ENCODE peak calls at places on chromosomes 7 and 10, in nine cellular contexts. One of them, this sample, is unnamed.

GRCh38 chr7:47783456-47784240 is 164.6 kb downstream of the PKD1L1 start:
- DNase-seq in NCI-H524 treated with DMSO at 0.1 percent for 48 hours: no peak
- DNase-seq in AG04450: peak
- DNase-seq in GM10248: no peak
- DNase-seq in DMS79: no peak
- DNase-seq in mucosa of gallbladder: peak
- DNase-seq in cortex of kidney: no peak
- DNase-seq in activated CD4-positive, alpha-beta T cell treated with anti-CD3 and anti-CD28 coated beads, Interleukin-2, amount 10 ng/mL, durations not matched to agents 7 days and 5 days: no peak
- DNase-seq in stimulated activated CD8-positive, alpha-beta memory T cell treated with anti-CD3 and anti-CD28 coated beads, Interleukin-2, amount 100 ng/mL, for 1 hour: no peak
- DNase-seq in this sample: peak

GRCh38 chr10:30784896-30785605 is 155.5 kb upstream of the LYZL2 start:
- DNase-seq in AG04450: no peak
- DNase-seq in DMS79: peak
- DNase-seq in GM10248: peak
- DNase-seq in NCI-H524 treated with DMSO at 0.1 percent for 48 hours: peak
- DNase-seq in stimulated activated CD8-positive, alpha-beta memory T cell treated with anti-CD3 and anti-CD28 coated beads, Interleukin-2, amount 100 ng/mL, for 1 hour: no peak
- DNase-seq in mucosa of gallbladder: peak
- DNase-seq in activated CD4-positive, alpha-beta T cell treated with anti-CD3 and anti-CD28 coated beads, Interleukin-2, amount 10 ng/mL, durations not matched to agents 7 days and 5 days: no peak
- DNase-seq in cortex of kidney: peak
- DNase-seq in this sample: peak

GRCh38 chr7:111312966-111313365 is 222.0 kb downstream of the LRRN3 start:
- DNase-seq in cortex of kidney: no peak
- DNase-seq in stimulated activated CD8-positive, alpha-beta memory T cell treated with anti-CD3 and anti-CD28 coated beads, Interleukin-2, amount 100 ng/mL, for 1 hour: no peak
- DNase-seq in activated CD4-positive, alpha-beta T cell treated with anti-CD3 and anti-CD28 coated beads, Interleukin-2, amount 10 ng/mL, durations not matched to agents 7 days and 5 days: no peak
- DNase-seq in mucosa of gallbladder: no peak
- DNase-seq in GM10248: no peak
- DNase-seq in AG04450: no peak
- DNase-seq in DMS79: no peak
- DNase-seq in NCI-H524 treated with DMSO at 0.1 percent for 48 hours: no peak
- DNase-seq in this sample: no peak

GRCh38 chr7:150404785-150405583 is 25.9 kb downstream of the ZNF775 start:
- DNase-seq in stimulated activated CD8-positive, alpha-beta memory T cell treated with anti-CD3 and anti-CD28 coated beads, Interleukin-2, amount 100 ng/mL, for 1 hour: peak
- DNase-seq in GM10248: peak
- DNase-seq in cortex of kidney: peak
- DNase-seq in mucosa of gallbladder: peak
- DNase-seq in NCI-H524 treated with DMSO at 0.1 percent for 48 hours: no peak
- DNase-seq in AG04450: peak
- DNase-seq in DMS79: peak
- DNase-seq in activated CD4-positive, alpha-beta T cell treated with anti-CD3 and anti-CD28 coated beads, Interleukin-2, amount 10 ng/mL, durations not matched to agents 7 days and 5 days: peak
- DNase-seq in this sample: peak

GRCh38 chr10:6202684-6203330 is at the start of gene PFKFB3:
- DNase-seq in stimulated activated CD8-positive, alpha-beta memory T cell treated with anti-CD3 and anti-CD28 coated beads, Interleukin-2, amount 100 ng/mL, for 1 hour: peak
- DNase-seq in NCI-H524 treated with DMSO at 0.1 percent for 48 hours: peak
- DNase-seq in DMS79: peak
- DNase-seq in AG04450: peak
- DNase-seq in cortex of kidney: no peak
- DNase-seq in mucosa of gallbladder: peak
- DNase-seq in GM10248: peak
- DNase-seq in activated CD4-positive, alpha-beta T cell treated with anti-CD3 and anti-CD28 coated beads, Interleukin-2, amount 10 ng/mL, durations not matched to agents 7 days and 5 days: peak
- DNase-seq in this sample: peak

GRCh38 chr7:138753611-138754010 is 44.2 kb upstream of the TMEM213 start:
- DNase-seq in AG04450: no peak
- DNase-seq in stimulated activated CD8-positive, alpha-beta memory T cell treated with anti-CD3 and anti-CD28 coated beads, Interleukin-2, amount 100 ng/mL, for 1 hour: no peak
- DNase-seq in NCI-H524 treated with DMSO at 0.1 percent for 48 hours: no peak
- DNase-seq in mucosa of gallbladder: no peak
- DNase-seq in GM10248: no peak
- DNase-seq in DMS79: no peak
- DNase-seq in cortex of kidney: no peak
- DNase-seq in activated CD4-positive, alpha-beta T cell treated with anti-CD3 and anti-CD28 coated beads, Interleukin-2, amount 10 ng/mL, durations not matched to agents 7 days and 5 days: no peak
- DNase-seq in this sample: no peak

GRCh38 chr7:105346593-105347322 is 42.0 kb downstream of the SRPK2 start:
- DNase-seq in GM10248: no peak
- DNase-seq in DMS79: no peak
- DNase-seq in NCI-H524 treated with DMSO at 0.1 percent for 48 hours: no peak
- DNase-seq in stimulated activated CD8-positive, alpha-beta memory T cell treated with anti-CD3 and anti-CD28 coated beads, Interleukin-2, amount 100 ng/mL, for 1 hour: no peak
- DNase-seq in AG04450: no peak
- DNase-seq in cortex of kidney: no peak
- DNase-seq in mucosa of gallbladder: no peak
- DNase-seq in activated CD4-positive, alpha-beta T cell treated with anti-CD3 and anti-CD28 coated beads, Interleukin-2, amount 10 ng/mL, durations not matched to agents 7 days and 5 days: peak
- DNase-seq in this sample: no peak

GRCh38 chr7:140375808-140376730 is 22.3 kb downstream of the SLC37A3 start:
- DNase-seq in NCI-H524 treated with DMSO at 0.1 percent for 48 hours: no peak
- DNase-seq in cortex of kidney: no peak
- DNase-seq in AG04450: no peak
- DNase-seq in stimulated activated CD8-positive, alpha-beta memory T cell treated with anti-CD3 and anti-CD28 coated beads, Interleukin-2, amount 100 ng/mL, for 1 hour: no peak
- DNase-seq in mucosa of gallbladder: no peak
- DNase-seq in DMS79: no peak
- DNase-seq in GM10248: no peak
- DNase-seq in activated CD4-positive, alpha-beta T cell treated with anti-CD3 and anti-CD28 coated beads, Interleukin-2, amount 10 ng/mL, durations not matched to agents 7 days and 5 days: peak
- DNase-seq in this sample: no peak

GRCh38 chr10:44035474-44036197 is 349.3 kb downstream of the CXCL12 start:
- DNase-seq in cortex of kidney: no peak
- DNase-seq in GM10248: no peak
- DNase-seq in activated CD4-positive, alpha-beta T cell treated with anti-CD3 and anti-CD28 coated beads, Interleukin-2, amount 10 ng/mL, durations not matched to agents 7 days and 5 days: no peak
- DNase-seq in DMS79: no peak
- DNase-seq in mucosa of gallbladder: no peak
- DNase-seq in NCI-H524 treated with DMSO at 0.1 percent for 48 hours: no peak
- DNase-seq in AG04450: no peak
- DNase-seq in stimulated activated CD8-positive, alpha-beta memory T cell treated with anti-CD3 and anti-CD28 coated beads, Interleukin-2, amount 100 ng/mL, for 1 hour: no peak
- DNase-seq in this sample: no peak

GRCh38 chr10:73647211-73647874 is 6.1 kb upstream of the MYOZ1 start:
- DNase-seq in NCI-H524 treated with DMSO at 0.1 percent for 48 hours: no peak
- DNase-seq in DMS79: peak
- DNase-seq in stimulated activated CD8-positive, alpha-beta memory T cell treated with anti-CD3 and anti-CD28 coated beads, Interleukin-2, amount 100 ng/mL, for 1 hour: no peak
- DNase-seq in activated CD4-positive, alpha-beta T cell treated with anti-CD3 and anti-CD28 coated beads, Interleukin-2, amount 10 ng/mL, durations not matched to agents 7 days and 5 days: peak
- DNase-seq in GM10248: no peak
- DNase-seq in cortex of kidney: no peak
- DNase-seq in AG04450: no peak
- DNase-seq in mucosa of gallbladder: no peak
- DNase-seq in this sample: peak

GRCh38 chr10:114260366-114260765 is 21.3 kb downstream of the VWA2 start:
- DNase-seq in stimulated activated CD8-positive, alpha-beta memory T cell treated with anti-CD3 and anti-CD28 coated beads, Interleukin-2, amount 100 ng/mL, for 1 hour: no peak
- DNase-seq in NCI-H524 treated with DMSO at 0.1 percent for 48 hours: no peak
- DNase-seq in AG04450: no peak
- DNase-seq in cortex of kidney: no peak
- DNase-seq in DMS79: no peak
- DNase-seq in GM10248: no peak
- DNase-seq in mucosa of gallbladder: no peak
- DNase-seq in activated CD4-positive, alpha-beta T cell treated with anti-CD3 and anti-CD28 coated beads, Interleukin-2, amount 10 ng/mL, durations not matched to agents 7 days and 5 days: no peak
- DNase-seq in this sample: no peak

GRCh38 chr7:12066004-12066403 is 145.1 kb upstream of the TMEM106B start:
- DNase-seq in NCI-H524 treated with DMSO at 0.1 percent for 48 hours: no peak
- DNase-seq in stimulated activated CD8-positive, alpha-beta memory T cell treated with anti-CD3 and anti-CD28 coated beads, Interleukin-2, amount 100 ng/mL, for 1 hour: no peak
- DNase-seq in GM10248: no peak
- DNase-seq in cortex of kidney: no peak
- DNase-seq in mucosa of gallbladder: no peak
- DNase-seq in activated CD4-positive, alpha-beta T cell treated with anti-CD3 and anti-CD28 coated beads, Interleukin-2, amount 10 ng/mL, durations not matched to agents 7 days and 5 days: no peak
- DNase-seq in AG04450: no peak
- DNase-seq in DMS79: no peak
- DNase-seq in this sample: no peak

GRCh38 chr10:123517901-123518300 is 148.3 kb upstream of the GPR26 start:
- DNase-seq in GM10248: no peak
- DNase-seq in DMS79: no peak
- DNase-seq in stimulated activated CD8-positive, alpha-beta memory T cell treated with anti-CD3 and anti-CD28 coated beads, Interleukin-2, amount 100 ng/mL, for 1 hour: no peak
- DNase-seq in cortex of kidney: no peak
- DNase-seq in activated CD4-positive, alpha-beta T cell treated with anti-CD3 and anti-CD28 coated beads, Interleukin-2, amount 10 ng/mL, durations not matched to agents 7 days and 5 days: no peak
- DNase-seq in NCI-H524 treated with DMSO at 0.1 percent for 48 hours: no peak
- DNase-seq in AG04450: no peak
- DNase-seq in mucosa of gallbladder: no peak
- DNase-seq in this sample: no peak

GRCh38 chr10:46215426-46215825 is 71.4 kb upstream of the ANTXRL start:
- DNase-seq in mucosa of gallbladder: no peak
- DNase-seq in NCI-H524 treated with DMSO at 0.1 percent for 48 hours: no peak
- DNase-seq in cortex of kidney: no peak
- DNase-seq in DMS79: no peak
- DNase-seq in AG04450: no peak
- DNase-seq in GM10248: peak
- DNase-seq in activated CD4-positive, alpha-beta T cell treated with anti-CD3 and anti-CD28 coated beads, Interleukin-2, amount 10 ng/mL, durations not matched to agents 7 days and 5 days: no peak
- DNase-seq in stimulated activated CD8-positive, alpha-beta memory T cell treated with anti-CD3 and anti-CD28 coated beads, Interleukin-2, amount 100 ng/mL, for 1 hour: no peak
- DNase-seq in this sample: no peak

GRCh38 chr7:101901661-101902491 is 84.5 kb downstream of the CUX1 start:
- DNase-seq in stimulated activated CD8-positive, alpha-beta memory T cell treated with anti-CD3 and anti-CD28 coated beads, Interleukin-2, amount 100 ng/mL, for 1 hour: no peak
- DNase-seq in cortex of kidney: no peak
- DNase-seq in AG04450: no peak
- DNase-seq in DMS79: no peak
- DNase-seq in GM10248: no peak
- DNase-seq in activated CD4-positive, alpha-beta T cell treated with anti-CD3 and anti-CD28 coated beads, Interleukin-2, amount 10 ng/mL, durations not matched to agents 7 days and 5 days: no peak
- DNase-seq in mucosa of gallbladder: no peak
- DNase-seq in NCI-H524 treated with DMSO at 0.1 percent for 48 hours: no peak
- DNase-seq in this sample: no peak

GRCh38 chr10:80772596-80772995 is 234.9 kb downstream of the SH2D4B start:
- DNase-seq in mucosa of gallbladder: no peak
- DNase-seq in AG04450: no peak
- DNase-seq in cortex of kidney: no peak
- DNase-seq in NCI-H524 treated with DMSO at 0.1 percent for 48 hours: no peak
- DNase-seq in GM10248: no peak
- DNase-seq in activated CD4-positive, alpha-beta T cell treated with anti-CD3 and anti-CD28 coated beads, Interleukin-2, amount 10 ng/mL, durations not matched to agents 7 days and 5 days: no peak
- DNase-seq in DMS79: no peak
- DNase-seq in stimulated activated CD8-positive, alpha-beta memory T cell treated with anti-CD3 and anti-CD28 coated beads, Interleukin-2, amount 100 ng/mL, for 1 hour: no peak
- DNase-seq in this sample: no peak

GRCh38 chr10:86400705-86401587 is 34.4 kb upstream of the GRID1 start:
- DNase-seq in activated CD4-positive, alpha-beta T cell treated with anti-CD3 and anti-CD28 coated beads, Interleukin-2, amount 10 ng/mL, durations not matched to agents 7 days and 5 days: peak
- DNase-seq in stimulated activated CD8-positive, alpha-beta memory T cell treated with anti-CD3 and anti-CD28 coated beads, Interleukin-2, amount 100 ng/mL, for 1 hour: peak
- DNase-seq in mucosa of gallbladder: peak
- DNase-seq in NCI-H524 treated with DMSO at 0.1 percent for 48 hours: no peak
- DNase-seq in GM10248: peak
- DNase-seq in DMS79: no peak
- DNase-seq in AG04450: no peak
- DNase-seq in cortex of kidney: peak
- DNase-seq in this sample: peak

GRCh38 chr10:37552881-37553280 is 304.5 kb downstream of the ZNF248 start:
- DNase-seq in GM10248: no peak
- DNase-seq in NCI-H524 treated with DMSO at 0.1 percent for 48 hours: no peak
- DNase-seq in mucosa of gallbladder: no peak
- DNase-seq in DMS79: no peak
- DNase-seq in activated CD4-positive, alpha-beta T cell treated with anti-CD3 and anti-CD28 coated beads, Interleukin-2, amount 10 ng/mL, durations not matched to agents 7 days and 5 days: no peak
- DNase-seq in AG04450: no peak
- DNase-seq in stimulated activated CD8-positive, alpha-beta memory T cell treated with anti-CD3 and anti-CD28 coated beads, Interleukin-2, amount 100 ng/mL, for 1 hour: no peak
- DNase-seq in cortex of kidney: no peak
- DNase-seq in this sample: no peak

GRCh38 chr7:116805100-116805544 is 57.3 kb upstream of the CAPZA2 start:
- DNase-seq in activated CD4-positive, alpha-beta T cell treated with anti-CD3 and anti-CD28 coated beads, Interleukin-2, amount 10 ng/mL, durations not matched to agents 7 days and 5 days: no peak
- DNase-seq in AG04450: peak
- DNase-seq in stimulated activated CD8-positive, alpha-beta memory T cell treated with anti-CD3 and anti-CD28 coated beads, Interleukin-2, amount 100 ng/mL, for 1 hour: no peak
- DNase-seq in mucosa of gallbladder: no peak
- DNase-seq in NCI-H524 treated with DMSO at 0.1 percent for 48 hours: peak
- DNase-seq in GM10248: no peak
- DNase-seq in DMS79: no peak
- DNase-seq in cortex of kidney: no peak
- DNase-seq in this sample: no peak

This sample was measured in Right ventricle myocardium superior.